ENCODE peak calls at places on chromosomes 12 and 14, in five cellular contexts. C is iPS DF 19.7, U is H7, M is neural crest cell, H is Right ventricle myocardium superior. Z is an unnamed sample.

GRCh38 chr14:67734675-67735074 is 33.0 kb downstream of the RDH12 start:
- DNase-seq in C (peak), U (peak), H (no peak), M (no peak), Z (no peak)

GRCh38 chr14:90645842-90646443 is 170.3 kb downstream of the TTC7B start:
- DNase-seq in H (no peak), M (no peak), U (peak), C (peak), Z (peak)

GRCh38 chr12:12606793-12607589 is 4.7 kb upstream of the CREBL2 start:
- DNase-seq in H (no peak), C (no peak), U (no peak), M (no peak), Z (no peak)

GRCh38 chr12:132451172-132451835 is 38.6 kb upstream of the FBRSL1 start:
- DNase-seq in C (no peak), M (no peak), H (no peak), U (no peak), Z (no peak)

GRCh38 chr12:5273709-5274108 is 158.2 kb upstream of the NTF3 start:
- DNase-seq in U (no peak), C (no peak), H (no peak), M (no peak), Z (no peak)

GRCh38 chr12:32273063-32273521 is 126.3 kb upstream of the FGD4 start:
- DNase-seq in M (no peak), C (no peak), U (no peak), H (no peak), Z (no peak)

GRCh38 chr14:35369701-35370191 is 34.8 kb downstream of the NFKBIA start:
- DNase-seq in C (no peak), H (peak), M (no peak), U (peak), Z (no peak)

GRCh38 chr14:102568115-102568614 is 24.3 kb upstream of the RCOR1 start:
- DNase-seq in C (no peak), H (no peak), U (peak), M (no peak), Z (peak)

GRCh38 chr14:92687681-92688433 is 60.6 kb downstream of the LGMN start:
- DNase-seq in M (no peak), C (no peak), U (peak), H (peak), Z (no peak)

GRCh38 chr14:102272392-102272791 is 32.6 kb downstream of the MOK start:
- DNase-seq in H (no peak), M (no peak), C (no peak), U (no peak), Z (no peak)

GRCh38 chr12:47346251-47347019 is 266.7 kb upstream of the AMIGO2 start:
- DNase-seq in C (no peak), H (no peak), M (no peak), U (no peak), Z (peak)

GRCh38 chr12:26853303-26854027 is 20.5 kb upstream of the ITPR2 start:
- DNase-seq in U (peak), C (no peak), H (peak), M (peak), Z (peak)

GRCh38 chr14:95222870-95223398 is 65.6 kb upstream of the DICER1 start:
- DNase-seq in H (no peak), U (no peak), C (no peak), M (no peak), Z (no peak)

GRCh38 chr12:795305-795704 is 42.9 kb downstream of the WNK1 start:
- DNase-seq in M (no peak), U (no peak), C (no peak), H (no peak), Z (no peak)

GRCh38 chr12:60205500-60205899 is 609.7 kb downstream of the SLC16A7 start:
- DNase-seq in M (no peak), C (peak), U (no peak), H (no peak), Z (no peak)

GRCh38 chr14:101123639-101124525 is 220.4 kb upstream of the RTL1 start:
- DNase-seq in M (no peak), C (no peak), H (no peak), U (peak), Z (no peak)

GRCh38 chr14:83463500-83464098 is 1929.9 kb upstream of the SEL1L start:
- DNase-seq in C (peak), U (peak), H (no peak), M (peak), Z (peak)

GRCh38 chr14:99202516-99202915 is 69.5 kb downstream of the BCL11B start:
- DNase-seq in C (no peak), U (no peak), M (no peak), H (no peak), Z (no peak)

GRCh38 chr12:98618952-98619351 is 25.5 kb downstream of the SLC25A3 start:
- DNase-seq in H (no peak), U (no peak), M (no peak), C (no peak), Z (no peak)

GRCh38 chr12:4579305-4580097 is 17.5 kb downstream of the DYRK4 start:
- DNase-seq in M (no peak), C (no peak), U (peak), H (no peak), Z (peak)

GRCh38 chr14:68893566-68893965 is 85.5 kb downstream of the ACTN1 start:
- DNase-seq in U (no peak), H (no peak), M (no peak), C (no peak), Z (no peak)

GRCh38 chr12:104576980-104577925 is 120.5 kb downstream of the CHST11 start:
- DNase-seq in U (no peak), H (no peak), M (no peak), C (no peak), Z (no peak)

GRCh38 chr14:68785817-68786490 is 6.9 kb downstream of the ZFP36L1 start:
- DNase-seq in C (no peak), M (no peak), U (peak), H (no peak), Z (peak)

GRCh38 chr14:98819132-98819866 is 452.7 kb downstream of the BCL11B start:
- DNase-seq in M (no peak), C (peak), H (no peak), U (peak), Z (peak)

GRCh38 chr14:91223028-91223783 is 21.3 kb downstream of the GPR68 start:
- DNase-seq in M (no peak), U (no peak), C (no peak), H (no peak), Z (no peak)

GRCh38 chr12:2804390-2805145 is 7.9 kb upstream of the ITFG2 start:
- DNase-seq in H (peak), M (no peak), U (no peak), C (no peak), Z (no peak)

GRCh38 chr12:131896811-131897270 is 2.4 kb downstream of the ULK1 start:
- DNase-seq in M (no peak), H (peak), U (no peak), C (no peak), Z (no peak)

GRCh38 chr14:53954551-53955233 is 1.9 kb downstream of the BMP4 start:
- DNase-seq in U (peak), H (peak), C (no peak), M (no peak), Z (peak)

GRCh38 chr14:90460136-90460535 is 63.3 kb downstream of the CALM1 start:
- DNase-seq in C (no peak), M (no peak), H (no peak), U (no peak), Z (no peak)

GRCh38 chr14:102088012-102088792 is 1.4 kb upstream of the HSP90AA1 start:
- DNase-seq in H (peak), M (peak), C (peak), U (peak), Z (peak)

GRCh38 chr12:20105938-20106337 is 262.4 kb upstream of the PDE3A start:
- DNase-seq in U (no peak), M (no peak), C (no peak), H (no peak), Z (no peak)

GRCh38 chr12:66304296-66304915 is 2.1 kb downstream of the HELB start:
- DNase-seq in U (no peak), M (no peak), C (no peak), H (no peak), Z (no peak)

GRCh38 chr12:22310712-22311111 is 23.8 kb downstream of the ST8SIA1 start:
- DNase-seq in U (no peak), M (no peak), C (no peak), H (no peak), Z (no peak)

GRCh38 chr12:65649126-65649525 is 175.2 kb upstream of the HMGA2 start:
- DNase-seq in M (no peak), C (no peak), U (no peak), H (no peak), Z (no peak)

GRCh38 chr12:51419473-51420228 is 5.0 kb upstream of the SLC4A8 start:
- DNase-seq in U (peak), C (no peak), H (no peak), M (no peak), Z (peak)

GRCh38 chr12:388547-389137 is 478 bp downstream of the KDM5A start:
- DNase-seq in U (peak), H (peak), C (no peak), M (no peak), Z (no peak)

Z was measured in Caco-2.